ENCODE peak calls at places on chromosomes 5 and 9, in five cellular contexts. One of them, this sample, is unnamed.
A peak's percentile ranks its signal among the peaks of the same experiment; 100 is the strongest.

GRCh38 chr9:35940474-35941467 is 17.2 kb downstream of the OR2S2 start:
- DNase-seq in GM12878: no peak
- DNase-seq in HepG2: no peak
- DNase-seq in K562: no peak
- DNase-seq in A549: no peak
- DNase-seq in this sample: no peak

GRCh38 chr5:83077662-83078261 is 415 bp downstream of the XRCC4 start:
- DNase-seq in A549: no peak
- DNase-seq in HepG2: peak; percentile 64
- DNase-seq in K562: peak; percentile 25
- DNase-seq in GM12878: no peak
- DNase-seq in this sample: peak; percentile 17

GRCh38 chr5:117657591-117657990 is 1083.0 kb upstream of the SEMA6A start:
- DNase-seq in HepG2: no peak
- DNase-seq in A549: no peak
- DNase-seq in K562: no peak
- DNase-seq in GM12878: no peak
- DNase-seq in this sample: no peak

GRCh38 chr9:111598730-111599091 is 736 bp downstream of the PTGR1 start:
- DNase-seq in A549: no peak
- DNase-seq in GM12878: no peak
- DNase-seq in HepG2: peak; percentile 56
- DNase-seq in K562: no peak
- DNase-seq in this sample: no peak

GRCh38 chr9:115944166-115944948 is 209.2 kb upstream of the PAPPA start:
- DNase-seq in HepG2: peak; percentile 99
- DNase-seq in K562: no peak
- DNase-seq in GM12878: no peak
- DNase-seq in A549: peak; percentile 88
- DNase-seq in this sample: no peak

GRCh38 chr5:124235576-124235975 is 510.9 kb downstream of the ZNF608 start:
- DNase-seq in GM12878: no peak
- DNase-seq in A549: no peak
- DNase-seq in HepG2: no peak
- DNase-seq in K562: no peak
- DNase-seq in this sample: no peak

GRCh38 chr5:59174248-59174844 is 591.5 kb downstream of the RAB3C start:
- DNase-seq in GM12878: no peak
- DNase-seq in K562: no peak
- DNase-seq in HepG2: peak; percentile 63
- DNase-seq in A549: peak; percentile 38
- DNase-seq in this sample: no peak

GRCh38 chr9:83238871-83239624 is 176.1 kb upstream of the RASEF start:
- DNase-seq in A549: no peak
- DNase-seq in HepG2: peak; percentile 25
- DNase-seq in K562: no peak
- DNase-seq in GM12878: no peak
- DNase-seq in this sample: no peak

GRCh38 chr5:1152156-1152555 is 40.3 kb upstream of the SLC12A7 start:
- DNase-seq in HepG2: no peak
- DNase-seq in K562: no peak
- DNase-seq in A549: no peak
- DNase-seq in GM12878: no peak
- DNase-seq in this sample: no peak

GRCh38 chr9:92738661-92739081 is 26.0 kb downstream of the BICD2 start:
- DNase-seq in K562: no peak
- DNase-seq in A549: no peak
- DNase-seq in HepG2: no peak
- DNase-seq in GM12878: no peak
- DNase-seq in this sample: no peak

GRCh38 chr5:130066644-130067043 is 162.4 kb downstream of the CHSY3 start:
- DNase-seq in A549: no peak
- DNase-seq in GM12878: no peak
- DNase-seq in K562: no peak
- DNase-seq in HepG2: no peak
- DNase-seq in this sample: no peak

GRCh38 chr5:10801931-10802674 is 41.1 kb upstream of the DAP start:
- DNase-seq in HepG2: no peak
- DNase-seq in GM12878: no peak
- DNase-seq in K562: no peak
- DNase-seq in A549: no peak
- DNase-seq in this sample: peak; percentile 19

GRCh38 chr5:113269023-113269997 is 165.5 kb downstream of the TSSK1B start:
- DNase-seq in K562: no peak
- DNase-seq in GM12878: no peak
- DNase-seq in A549: no peak
- DNase-seq in HepG2: no peak
- DNase-seq in this sample: no peak

GRCh38 chr9:121760571-121760970 is 109.1 kb downstream of the DAB2IP start:
- DNase-seq in GM12878: no peak
- DNase-seq in HepG2: no peak
- DNase-seq in K562: no peak
- DNase-seq in A549: no peak
- DNase-seq in this sample: no peak

GRCh38 chr5:125106881-125107280 is 360.4 kb upstream of the ZNF608 start:
- DNase-seq in HepG2: no peak
- DNase-seq in K562: no peak
- DNase-seq in GM12878: no peak
- DNase-seq in A549: no peak
- DNase-seq in this sample: no peak

GRCh38 chr5:875931-876330 is 16.7 kb downstream of the BRD9 start:
- DNase-seq in GM12878: no peak
- DNase-seq in K562: no peak
- DNase-seq in HepG2: no peak
- DNase-seq in A549: no peak
- DNase-seq in this sample: no peak

GRCh38 chr5:90861843-90862586 is 303.4 kb downstream of the ADGRV1 start:
- DNase-seq in K562: no peak
- DNase-seq in GM12878: no peak
- DNase-seq in HepG2: no peak
- DNase-seq in A549: no peak
- DNase-seq in this sample: no peak

GRCh38 chr5:83471405-83472212 is at the start of gene VCAN:
- DNase-seq in K562: no peak
- DNase-seq in GM12878: no peak
- DNase-seq in HepG2: no peak
- DNase-seq in A549: peak; percentile 40
- DNase-seq in this sample: peak; percentile 71

GRCh38 chr5:68924490-68925145 is 169.2 kb upstream of the SLC30A5 start:
- DNase-seq in A549: no peak
- DNase-seq in HepG2: peak; percentile 86
- DNase-seq in GM12878: no peak
- DNase-seq in K562: no peak
- DNase-seq in this sample: no peak

GRCh38 chr9:2622361-2623045 is 916 bp downstream of the VLDLR start:
- DNase-seq in GM12878: no peak
- DNase-seq in A549: peak; percentile 12
- DNase-seq in HepG2: no peak
- DNase-seq in K562: no peak
- DNase-seq in this sample: peak; percentile 28

GRCh38 chr9:2623866-2624682 is 2.5 kb downstream of the VLDLR start:
- DNase-seq in K562: no peak
- DNase-seq in A549: no peak
- DNase-seq in HepG2: no peak
- DNase-seq in GM12878: no peak
- DNase-seq in this sample: no peak

GRCh38 chr9:2623046-2623865 is 1.7 kb downstream of the VLDLR start:
- DNase-seq in HepG2: peak; percentile 33
- DNase-seq in A549: peak; percentile 71
- DNase-seq in GM12878: no peak
- DNase-seq in K562: no peak
- DNase-seq in this sample: peak; percentile 43

GRCh38 chr9:2620876-2621677 is 510 bp upstream of the VLDLR start:
- DNase-seq in GM12878: no peak
- DNase-seq in A549: peak; percentile 79
- DNase-seq in K562: no peak
- DNase-seq in HepG2: peak; percentile 36
- DNase-seq in this sample: peak; percentile 88

GRCh38 chr9:2621678-2622360 is at the start of gene VLDLR:
- DNase-seq in A549: peak; percentile 31
- DNase-seq in HepG2: no peak
- DNase-seq in K562: peak; percentile 58
- DNase-seq in GM12878: no peak
- DNase-seq in this sample: peak; percentile 62
- TF ChIP-seq ESRRA in A549: no peak
- TF ChIP-seq ESRRA in HepG2: no peak
- TF ChIP-seq ESRRA in K562: no peak
- TF ChIP-seq ESRRA in GM12878: no peak
- TF ChIP-seq ESRRA in this sample: no peak

GRCh38 chr5:179264641-179265528 is 80.4 kb downstream of the ADAMTS2 start:
- DNase-seq in K562: no peak
- DNase-seq in GM12878: no peak
- DNase-seq in HepG2: peak; percentile 41
- DNase-seq in A549: no peak
- DNase-seq in this sample: peak; percentile 12

GRCh38 chr5:179262126-179262920 is 82.9 kb downstream of the ADAMTS2 start:
- DNase-seq in K562: no peak
- DNase-seq in A549: no peak
- DNase-seq in HepG2: no peak
- DNase-seq in GM12878: no peak
- DNase-seq in this sample: no peak

GRCh38 chr5:179263391-179264052 is 81.7 kb downstream of the ADAMTS2 start:
- DNase-seq in GM12878: no peak
- DNase-seq in A549: no peak
- DNase-seq in HepG2: no peak
- DNase-seq in K562: no peak
- DNase-seq in this sample: peak; percentile 8

GRCh38 chr5:179265529-179266290 is 79.6 kb downstream of the ADAMTS2 start:
- DNase-seq in A549: no peak
- DNase-seq in K562: no peak
- DNase-seq in HepG2: no peak
- DNase-seq in GM12878: no peak
- DNase-seq in this sample: peak; percentile 33

DNA sequence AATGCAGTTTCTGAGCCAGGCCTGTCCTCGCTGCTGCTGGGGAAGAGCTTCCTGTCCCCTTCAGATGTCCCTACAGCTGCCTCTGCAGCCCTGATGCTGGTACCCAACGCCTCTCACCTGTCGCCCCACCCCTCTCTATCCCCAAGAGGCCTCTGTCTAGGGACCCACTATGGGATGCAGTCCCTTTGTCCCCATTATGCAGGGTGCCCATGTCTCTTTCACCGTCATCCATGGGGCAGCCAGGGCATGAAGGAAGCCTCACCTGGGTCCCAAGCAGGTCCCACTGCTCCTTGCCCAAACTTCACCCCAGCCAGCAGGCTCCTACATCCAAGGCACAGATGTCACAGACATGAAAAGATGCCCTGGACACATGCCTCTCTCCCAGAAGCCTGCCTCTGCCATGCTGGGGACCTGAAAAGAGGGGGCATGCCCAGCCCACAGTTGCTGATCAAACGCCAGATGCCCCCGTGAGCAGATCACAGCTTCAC is 81.2 kb downstream of the ADAMTS2 start:
- DNase-seq in HepG2: no peak
- DNase-seq in GM12878: no peak
- DNase-seq in A549: no peak
- DNase-seq in K562: no peak
- DNase-seq in this sample: peak; percentile 7
- TF ChIP-seq ESRRA in HepG2: no peak
- TF ChIP-seq ESRRA in GM12878: no peak
- TF ChIP-seq ESRRA in A549: no peak
- TF ChIP-seq ESRRA in K562: no peak
- TF ChIP-seq ESRRA in this sample: no peak

DNA sequence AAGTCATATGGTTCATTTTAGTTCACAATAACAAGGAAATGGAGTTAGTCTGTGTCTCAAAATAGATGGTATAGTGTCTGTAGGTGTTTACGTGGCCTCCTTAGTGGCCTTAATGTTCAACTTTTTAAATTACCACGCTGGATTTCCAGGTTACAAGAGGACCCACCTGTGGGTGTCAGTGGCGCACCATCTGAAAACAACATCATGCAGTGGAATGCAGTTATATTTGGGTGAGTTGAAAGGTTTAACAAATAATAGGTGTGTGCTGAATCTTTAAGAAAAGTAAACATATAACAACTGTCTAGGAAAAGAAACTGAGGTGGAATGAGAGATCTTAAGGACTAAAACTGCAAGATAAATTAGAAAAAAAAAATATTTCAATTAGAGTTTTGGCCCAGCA is 2.9 kb downstream of the UBE2B start:
- DNase-seq in GM12878: no peak
- DNase-seq in K562: no peak
- DNase-seq in HepG2: no peak
- DNase-seq in A549: no peak
- DNase-seq in this sample: no peak
- TF ChIP-seq ESRRA in GM12878: no peak
- TF ChIP-seq ESRRA in K562: no peak
- TF ChIP-seq ESRRA in HepG2: no peak
- TF ChIP-seq ESRRA in A549: no peak
- TF ChIP-seq ESRRA in this sample: no peak

DNA sequence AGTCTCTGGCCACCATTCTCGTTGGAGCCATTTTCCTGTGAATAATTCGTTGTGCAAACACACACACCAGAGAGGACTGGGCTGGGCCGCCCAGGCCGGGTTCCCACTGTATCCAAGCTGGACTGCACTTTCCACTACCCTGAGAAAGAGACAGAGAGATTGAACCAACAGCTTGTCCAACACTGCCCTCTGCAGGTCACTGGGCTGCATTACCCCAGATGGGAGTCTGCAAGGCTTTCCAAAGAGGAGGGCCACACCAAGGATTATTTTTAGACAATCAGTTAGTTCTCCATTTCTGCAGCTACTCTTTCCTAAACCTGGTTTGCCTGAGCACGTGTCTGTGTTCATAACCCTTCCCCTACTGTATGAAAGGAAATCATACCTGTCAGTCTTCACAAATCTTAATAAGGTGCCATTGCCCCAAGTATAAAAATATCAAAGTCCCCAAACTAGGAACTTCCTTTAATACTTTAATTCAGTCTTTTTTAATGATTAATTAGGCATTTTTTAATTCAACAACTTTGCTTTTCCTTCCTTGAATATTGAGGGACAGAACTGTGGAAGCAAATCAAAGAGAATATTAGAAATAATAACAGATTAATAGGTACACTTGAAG is 13.3 kb upstream of the FGF1 start:
- DNase-seq in HepG2: peak; percentile 79
- DNase-seq in K562: peak; percentile 76
- DNase-seq in A549: peak; percentile 76
- DNase-seq in GM12878: peak; percentile 31
- DNase-seq in this sample: peak; percentile 94
- TF ChIP-seq ESRRA in HepG2: no peak
- TF ChIP-seq ESRRA in K562: no peak
- TF ChIP-seq ESRRA in A549: no peak
- TF ChIP-seq ESRRA in GM12878: no peak
- TF ChIP-seq ESRRA in this sample: no peak

This sample was measured in WTC11.